ENCODE peak calls at places on chromosome 13, in six cellular contexts. Z is IMR-90; M is A172; B is type B pancreatic cell; U is anterior cingulate cortex; A is activated naive CD8-positive, alpha-beta T cell treated with anti-CD3 and anti-CD28 coated beads, Interleukin-2, amount 50 U/mL, for 24 hours. K is an unnamed sample.

GRCh38 chr13:52348081-52348480 is 57.9 kb downstream of the THSD1 start:
- DNase-seq in M (peak), B (no peak), A (no peak), Z (peak), U (no peak), K (peak)

GRCh38 chr13:51520524-51520923 is 63.7 kb upstream of the WDFY2 start:
- DNase-seq in U (peak), A (no peak), M (no peak), Z (peak), B (no peak), K (peak)

GRCh38 chr13:97043302-97043701 is 49.0 kb upstream of the OXGR1 start:
- DNase-seq in U (no peak), A (no peak), B (no peak), Z (no peak), M (peak), K (peak)

GRCh38 chr13:47226516-47226915 is 329.7 kb upstream of the HTR2A start:
- DNase-seq in U (no peak), Z (peak), A (no peak), M (peak), B (no peak), K (no peak)

GRCh38 chr13:99690426-99691189 is 189.3 kb downstream of the TM9SF2 start:
- DNase-seq in B (no peak), U (no peak), A (no peak), Z (no peak), M (no peak), K (no peak)

GRCh38 chr13:49693877-49694276 is 2.6 kb upstream of the EBPL start:
- DNase-seq in A (no peak), B (no peak), M (no peak), U (no peak), Z (no peak), K (no peak)

GRCh38 chr13:95025116-95025515 is 276.1 kb downstream of the ABCC4 start:
- DNase-seq in A (no peak), B (no peak), M (no peak), Z (no peak), U (no peak), K (no peak)

GRCh38 chr13:110113284-110113764 is 193.6 kb downstream of the COL4A1 start:
- DNase-seq in U (no peak), M (peak), A (no peak), Z (peak), B (no peak), K (peak)

GRCh38 chr13:109669956-109670355 is 116.4 kb downstream of the IRS2 start:
- DNase-seq in M (no peak), A (no peak), Z (no peak), U (no peak), B (no peak), K (no peak)

GRCh38 chr13:30985637-30986205 is 53.3 kb downstream of the TEX26 start:
- DNase-seq in M (peak), U (no peak), B (no peak), A (no peak), Z (peak), K (peak)

GRCh38 chr13:26529441-26529840 is 28.0 kb upstream of the WASF3 start:
- DNase-seq in A (peak), M (peak), B (peak), Z (peak), U (no peak), K (peak)

GRCh38 chr13:46100191-46100877 is 4.5 kb downstream of the CPB2 start:
- DNase-seq in U (no peak), A (no peak), M (no peak), Z (no peak), B (no peak), K (peak)

GRCh38 chr13:44174769-44175425 is 198.7 kb upstream of the SERP2 start:
- DNase-seq in Z (peak), U (no peak), B (no peak), A (no peak), M (peak), K (peak)